ENCODE peak calls at places on chromosome 4, in four cellular contexts. T, Y, Q and F are unnamed samples.

GRCh38 chr4:36349904-36350554 is 68.6 kb downstream of the DTHD1 start:
- DNase-seq in T (no peak), Y (no peak), Q (peak), F (no peak)

GRCh38 chr4:172997217-172997609 is 171.4 kb upstream of the GALNT7 start:
- DNase-seq in T (no peak), Y (no peak), Q (no peak), F (no peak)

GRCh38 chr4:183906486-183906735 is 1.3 kb downstream of the STOX2 start:
- DNase-seq in T (no peak), Y (peak), Q (no peak), F (no peak)

GRCh38 chr4:26871611-26872010 is 11.0 kb downstream of the STIM2 start:
- DNase-seq in T (no peak), Y (no peak), Q (peak), F (no peak)

GRCh38 chr4:173257732-173258717 is 76.1 kb downstream of the HMGB2 start:
- DNase-seq in T (peak), Y (peak), Q (peak), F (peak)

GRCh38 chr4:138199568-138200235 is 42.4 kb downstream of the SLC7A11 start:
- DNase-seq in T (no peak), Y (no peak), Q (peak), F (no peak)

GRCh38 chr4:122539861-122540465 is 80.9 kb downstream of the IL21 start:
- DNase-seq in T (no peak), Y (no peak), Q (peak), F (no peak)

GRCh38 chr4:148265627-148266026 is 176.6 kb downstream of the NR3C2 start:
- DNase-seq in T (no peak), Y (no peak), Q (no peak), F (no peak)

GRCh38 chr4:41939016-41939623 is 3.9 kb downstream of the TMEM33 start:
- DNase-seq in T (no peak), Y (no peak), Q (no peak), F (no peak)

GRCh38 chr4:5079581-5079980 is 28.3 kb downstream of the STK32B start:
- DNase-seq in T (no peak), Y (no peak), Q (peak), F (no peak)

GRCh38 chr4:95984081-95984480 is 144.2 kb downstream of the PDHA2 start:
- DNase-seq in T (no peak), Y (no peak), Q (no peak), F (no peak)

GRCh38 chr4:183211533-183211932 is 108.5 kb downstream of the CLDN22 start:
- DNase-seq in T (no peak), Y (no peak), Q (no peak), F (no peak)

GRCh38 chr4:143335979-143336827 is 473 bp upstream of the GAB1 start:
- DNase-seq in T (no peak), Y (peak), Q (peak), F (peak)

GRCh38 chr4:140448162-140448561 is 20.7 kb upstream of the CLGN start:
- DNase-seq in T (no peak), Y (no peak), Q (no peak), F (no peak)

GRCh38 chr4:141409556-141409955 is 188.9 kb downstream of the ZNF330 start:
- DNase-seq in T (no peak), Y (no peak), Q (no peak), F (no peak)

GRCh38 chr4:37662861-37663390 is 23.2 kb downstream of the RELL1 start:
- DNase-seq in T (no peak), Y (no peak), Q (peak), F (peak)

GRCh38 chr4:18686338-18687039 is 664.9 kb upstream of the LCORL start:
- DNase-seq in T (no peak), Y (no peak), Q (peak), F (no peak)

GRCh38 chr4:2332976-2333319 is 71.0 kb upstream of the MXD4 start:
- DNase-seq in T (no peak), Y (no peak), Q (no peak), F (no peak)

GRCh38 chr4:29861307-29861706 is 858.9 kb upstream of the PCDH7 start:
- DNase-seq in T (no peak), Y (no peak), Q (no peak), F (no peak)

GRCh38 chr4:119113033-119113655 is 22.5 kb upstream of the MYOZ2 start:
- DNase-seq in T (no peak), Y (no peak), Q (peak), F (no peak)

GRCh38 chr4:3477750-3478430 is 14.8 kb downstream of the DOK7 start:
- DNase-seq in T (no peak), Y (no peak), Q (no peak), F (no peak)

GRCh38 chr4:15428611-15429010 is 778 bp downstream of the C1QTNF7 start:
- DNase-seq in T (no peak), Y (no peak), Q (no peak), F (no peak)

GRCh38 chr4:102629686-102630085 is 128.5 kb downstream of the NFKB1 start:
- DNase-seq in T (no peak), Y (no peak), Q (no peak), F (no peak)

GRCh38 chr4:128229458-128229805 is 58.2 kb downstream of the PGRMC2 start:
- DNase-seq in T (no peak), Y (no peak), Q (peak), F (no peak)

GRCh38 chr4:153060191-153060590 is 124.1 kb downstream of the FHDC1 start:
- DNase-seq in T (no peak), Y (no peak), Q (no peak), F (no peak)

GRCh38 chr4:86946868-86947493 is 12.2 kb downstream of the AFF1 start:
- DNase-seq in T (no peak), Y (no peak), Q (no peak), F (no peak)

GRCh38 chr4:14749910-14750309 is 252.4 kb upstream of the CPEB2 start:
- DNase-seq in T (no peak), Y (no peak), Q (peak), F (no peak)

GRCh38 chr4:149951501-149951900 is 126.7 kb upstream of the DCLK2 start:
- DNase-seq in T (no peak), Y (no peak), Q (no peak), F (no peak)

GRCh38 chr4:183507928-183508327 is 3.1 kb downstream of the ING2 start:
- DNase-seq in T (no peak), Y (no peak), Q (no peak), F (no peak)

GRCh38 chr4:145681956-145682355 is 2.0 kb downstream of the C4orf51 start:
- DNase-seq in T (no peak), Y (no peak), Q (peak), F (no peak)

GRCh38 chr4:47930971-47931804 is 16.8 kb upstream of the NFXL1 start:
- DNase-seq in T (no peak), Y (no peak), Q (peak), F (no peak)

GRCh38 chr4:148163011-148163410 is 279.2 kb downstream of the NR3C2 start:
- DNase-seq in T (no peak), Y (no peak), Q (no peak), F (no peak)

GRCh38 chr4:189124149-189124758 is 816.4 kb upstream of the FRG1 start:
- DNase-seq in T (no peak), Y (peak), Q (peak), F (peak)
- TF ChIP-seq CTCF in T (no peak), Y (peak), Q (peak), F (peak)

DNA sequence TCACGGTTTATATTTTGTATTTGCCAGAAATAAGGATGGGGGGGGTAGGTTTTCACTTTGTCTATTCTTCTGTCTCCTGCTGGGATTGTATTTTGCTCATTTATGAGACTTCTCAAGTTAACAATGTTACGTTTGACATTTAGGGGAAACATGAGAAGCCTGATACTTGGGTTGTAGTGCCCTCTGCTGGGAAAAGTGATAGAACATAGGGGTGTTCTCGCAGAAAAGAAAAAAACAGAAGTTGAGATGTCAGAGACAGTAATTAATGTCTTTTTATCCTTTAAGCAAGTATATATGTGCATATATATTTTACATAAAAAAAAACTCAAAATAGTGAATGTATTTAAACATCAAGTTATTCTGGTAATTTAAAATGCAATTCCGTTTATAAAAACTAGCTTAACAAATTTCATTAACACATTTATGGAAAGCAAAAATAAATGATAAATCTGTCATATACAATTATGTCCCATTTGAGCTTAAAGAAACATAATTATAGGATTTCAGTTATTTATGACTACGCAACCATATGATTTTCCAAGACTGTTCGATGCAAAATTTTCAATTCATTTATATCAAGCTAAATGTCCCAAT is 46.0 kb upstream of the TMPRSS11F start:
- DNase-seq in T (no peak), Y (peak), Q (peak), F (peak)
- TF ChIP-seq CTCF in T (peak), Y (peak), Q (peak), F (peak)

GRCh38 chr4:84019626-84020025 is 479.5 kb downstream of the NKX6-1 start:
- DNase-seq in T (no peak), Y (no peak), Q (no peak), F (no peak)

GRCh38 chr4:84028340-84028739 is 470.8 kb downstream of the NKX6-1 start:
- DNase-seq in T (no peak), Y (no peak), Q (no peak), F (no peak)

GRCh38 chr4:84024405-84024804 is 474.7 kb downstream of the NKX6-1 start:
- DNase-seq in T (no peak), Y (no peak), Q (no peak), F (no peak)
- TF ChIP-seq CTCF in T (no peak), Y (no peak), Q (no peak), F (no peak)

GRCh38 chr4:90024519-90024918 is 102.7 kb upstream of the CCSER1 start:
- DNase-seq in T (no peak), Y (no peak), Q (no peak), F (no peak)
- TF ChIP-seq CTCF in T (no peak), Y (no peak), Q (no peak), F (no peak)

DNA sequence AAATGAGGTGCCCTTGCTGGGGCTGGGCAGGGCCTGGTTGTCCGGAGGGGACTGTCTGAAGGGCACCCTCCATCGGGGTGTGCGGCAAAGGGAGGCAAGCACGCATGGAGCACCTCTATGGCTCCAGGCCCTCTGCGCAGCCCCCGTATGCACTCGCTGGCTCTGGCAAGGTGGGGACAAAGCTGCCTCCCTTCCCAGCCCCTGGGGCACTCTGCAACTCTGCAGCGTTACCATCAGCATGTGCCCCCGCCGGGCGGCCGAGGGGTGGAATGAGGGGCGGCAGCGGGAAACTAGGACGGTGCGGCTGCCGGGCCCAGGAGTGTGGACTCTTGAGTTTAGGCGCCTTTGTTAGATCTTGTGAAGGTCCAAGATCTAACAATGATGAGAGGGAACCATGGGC is 26.4 kb downstream of the TRMT44 start:
- DNase-seq in T (no peak), Y (no peak), Q (no peak), F (no peak)
- TF ChIP-seq CTCF in T (no peak), Y (no peak), Q (no peak), F (no peak)